ENCODE peak calls at places on chromosomes 12 and 14, in seven cellular contexts. O is CD8-positive, alpha-beta T cell; G is sigmoid colon; M is astrocyte of the spinal cord; S is left ventricle myocardium inferior; P is astrocyte; Q is astrocyte of the cerebellum. Y is an unnamed sample.

GRCh38 chr14:94681300-94682060 is 69.3 kb downstream of the SERPINA3 start:
- DNase-seq in Q (no peak), O (no peak), G (peak), P (peak), M (peak), S (no peak), Y (peak)

GRCh38 chr12:12379831-12380730 is 23.2 kb downstream of the BORCS5 start:
- DNase-seq in M (no peak), Q (no peak), G (no peak), O (no peak), P (no peak), S (no peak), Y (peak)

GRCh38 chr12:96710127-96710745 is 196.8 kb upstream of the NEDD1 start:
- DNase-seq in Q (no peak), O (no peak), G (no peak), P (no peak), M (no peak), S (no peak), Y (no peak)

GRCh38 chr14:59207506-59207933 is 19.1 kb downstream of the DAAM1 start:
- DNase-seq in O (no peak), G (no peak), M (no peak), Q (no peak), P (no peak), S (no peak), Y (peak)

GRCh38 chr14:58072288-58073071 is 79.5 kb downstream of the ARMH4 start:
- DNase-seq in G (no peak), P (peak), O (peak), M (peak), Q (peak), S (no peak), Y (peak)

GRCh38 chr12:27151479-27151878 is 69.1 kb upstream of the C12orf71 start:
- DNase-seq in G (no peak), M (no peak), S (no peak), Q (no peak), O (no peak), P (no peak), Y (no peak)

GRCh38 chr12:125143491-125143890 is 78.3 kb downstream of the AACS start:
- DNase-seq in P (peak), M (peak), G (no peak), S (peak), Q (no peak), O (no peak), Y (no peak)

GRCh38 chr14:81727243-81727642 is 193.6 kb upstream of the SEL1L start:
- DNase-seq in S (no peak), M (peak), O (no peak), P (peak), Q (peak), G (no peak), Y (no peak)

GRCh38 chr12:92445253-92446081 is 257.3 kb upstream of the PLEKHG7 start:
- DNase-seq in P (no peak), G (no peak), M (peak), Q (no peak), S (no peak), O (no peak), Y (peak)

GRCh38 chr12:115049617-115050016 is 365.6 kb upstream of the TBX3 start:
- DNase-seq in G (no peak), P (no peak), O (no peak), Q (no peak), S (no peak), M (peak), Y (no peak)

GRCh38 chr14:28102814-28103213 is 663.8 kb upstream of the FOXG1 start:
- DNase-seq in S (no peak), Q (no peak), P (peak), O (no peak), M (peak), G (no peak), Y (no peak)

GRCh38 chr12:71640316-71640715 is 23.3 kb downstream of the ZFC3H1 start:
- DNase-seq in M (no peak), S (no peak), O (no peak), G (no peak), P (no peak), Q (no peak), Y (no peak)

GRCh38 chr14:53542692-53543091 is 389.6 kb upstream of the DDHD1 start:
- DNase-seq in O (no peak), S (no peak), G (no peak), P (peak), Q (peak), M (peak), Y (no peak)

GRCh38 chr14:75752907-75753594 is 92.0 kb downstream of the TTLL5 start:
- DNase-seq in Q (no peak), S (no peak), M (peak), P (peak), G (no peak), O (no peak), Y (no peak)

GRCh38 chr12:69987453-69988102 is 162.6 kb downstream of the MYRFL start:
- DNase-seq in G (no peak), Q (peak), O (no peak), M (peak), S (no peak), P (peak), Y (no peak)

GRCh38 chr14:93951798-93952540 is 24.4 kb downstream of the ASB2 start:
- DNase-seq in O (no peak), Q (no peak), P (peak), G (no peak), M (peak), S (no peak), Y (no peak)

GRCh38 chr12:51925400-51926063 is 18.2 kb downstream of the ACVRL1 start:
- DNase-seq in Q (no peak), M (no peak), S (no peak), P (no peak), G (no peak), O (no peak), Y (no peak)

GRCh38 chr14:65238456-65238855 is 136.1 kb upstream of the MAX start:
- DNase-seq in M (peak), O (no peak), Q (peak), G (no peak), P (peak), S (no peak), Y (no peak)

GRCh38 chr12:108468149-108468968 is 46.7 kb upstream of the FICD start:
- DNase-seq in Q (peak), P (peak), M (peak), O (no peak), S (no peak), G (no peak), Y (peak)

GRCh38 chr12:14072952-14073351 is 91.5 kb upstream of the GRIN2B start:
- DNase-seq in O (no peak), M (no peak), S (no peak), G (no peak), Q (no peak), P (no peak), Y (no peak)

GRCh38 chr14:55077155-55077554 is 25.7 kb downstream of the MAPK1IP1L start:
- DNase-seq in M (no peak), Q (no peak), S (no peak), P (no peak), G (no peak), O (no peak), Y (peak)

GRCh38 chr12:46963977-46964376 is 115.4 kb upstream of the PCED1B start:
- DNase-seq in O (no peak), Q (no peak), P (peak), M (peak), S (no peak), G (no peak), Y (no peak)

GRCh38 chr12:6852651-6853354 is 853 bp downstream of the USP5 start:
- DNase-seq in S (no peak), Q (no peak), M (peak), G (peak), O (peak), P (peak), Y (peak)

GRCh38 chr12:67651380-67651695 is 2.8 kb downstream of the DYRK2 start:
- DNase-seq in O (no peak), M (peak), G (no peak), P (no peak), S (no peak), Q (peak), Y (peak)

GRCh38 chr14:35121026-35121886 is 534 bp downstream of the PPP2R3C start:
- DNase-seq in G (no peak), Q (no peak), O (no peak), M (no peak), P (no peak), S (peak), Y (peak)

GRCh38 chr12:42625611-42626010 is 36.1 kb upstream of the PRICKLE1 start:
- DNase-seq in S (no peak), O (no peak), Q (no peak), M (no peak), P (no peak), G (no peak), Y (no peak)

GRCh38 chr14:74019743-74020142 is 594 bp downstream of the BBOF1 start:
- DNase-seq in Q (peak), G (no peak), M (peak), P (peak), S (no peak), O (no peak), Y (no peak)

GRCh38 chr14:88551094-88551870 is 3.5 kb downstream of the PTPN21 start:
- DNase-seq in P (peak), Q (peak), O (peak), M (peak), S (peak), G (peak), Y (no peak)

GRCh38 chr12:26768611-26769603 is 64.1 kb downstream of the ITPR2 start:
- DNase-seq in M (peak), Q (no peak), P (no peak), O (no peak), S (no peak), G (no peak), Y (peak)

GRCh38 chr12:108401964-108402363 is 62.9 kb upstream of the CMKLR1 start:
- DNase-seq in P (no peak), Q (no peak), G (no peak), M (no peak), O (no peak), S (no peak), Y (no peak)

GRCh38 chr12:58801986-58802385 is 118.3 kb downstream of the LRIG3 start:
- DNase-seq in S (no peak), Q (no peak), M (no peak), P (peak), O (no peak), G (no peak), Y (no peak)

GRCh38 chr14:72528059-72528950 is 365.6 kb downstream of the DPF3 start:
- DNase-seq in G (no peak), O (no peak), M (peak), Q (no peak), P (peak), S (no peak), Y (no peak)

GRCh38 chr14:82724296-82724695 is 1190.6 kb upstream of the SEL1L start:
- DNase-seq in M (no peak), P (no peak), G (no peak), S (no peak), O (no peak), Q (no peak), Y (no peak)

GRCh38 chr14:70724944-70725343 is 83.2 kb downstream of the TTC9 start:
- DNase-seq in S (no peak), P (no peak), Q (no peak), M (no peak), O (no peak), G (no peak), Y (no peak)

DNA sequence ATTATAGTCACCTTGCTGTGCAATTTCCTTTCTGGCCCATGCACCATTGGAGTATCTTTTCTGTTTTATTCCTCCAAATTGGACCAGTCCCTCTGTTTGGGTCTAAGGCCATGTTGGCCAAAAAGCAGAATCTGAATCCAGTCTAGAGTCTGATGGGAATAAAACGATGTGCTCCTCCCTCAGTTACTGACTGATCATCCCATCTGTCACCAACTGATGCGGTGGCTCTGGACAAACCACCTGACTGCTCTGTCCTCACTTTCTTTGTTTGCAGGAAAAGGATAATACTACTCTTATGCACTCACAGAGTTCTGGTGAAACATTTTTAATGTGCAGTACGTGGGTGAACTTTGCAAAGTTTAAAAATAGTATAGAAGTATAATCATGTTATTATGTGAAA is 120.2 kb upstream of the HIF1A start:
- DNase-seq in S (no peak), P (no peak), Q (no peak), M (no peak), O (no peak), G (no peak), Y (no peak)
- H3K4me3 ChIP-seq in S (no peak), P (no peak), Q (no peak), M (no peak), O (no peak), G (no peak), Y (no peak)

DNA sequence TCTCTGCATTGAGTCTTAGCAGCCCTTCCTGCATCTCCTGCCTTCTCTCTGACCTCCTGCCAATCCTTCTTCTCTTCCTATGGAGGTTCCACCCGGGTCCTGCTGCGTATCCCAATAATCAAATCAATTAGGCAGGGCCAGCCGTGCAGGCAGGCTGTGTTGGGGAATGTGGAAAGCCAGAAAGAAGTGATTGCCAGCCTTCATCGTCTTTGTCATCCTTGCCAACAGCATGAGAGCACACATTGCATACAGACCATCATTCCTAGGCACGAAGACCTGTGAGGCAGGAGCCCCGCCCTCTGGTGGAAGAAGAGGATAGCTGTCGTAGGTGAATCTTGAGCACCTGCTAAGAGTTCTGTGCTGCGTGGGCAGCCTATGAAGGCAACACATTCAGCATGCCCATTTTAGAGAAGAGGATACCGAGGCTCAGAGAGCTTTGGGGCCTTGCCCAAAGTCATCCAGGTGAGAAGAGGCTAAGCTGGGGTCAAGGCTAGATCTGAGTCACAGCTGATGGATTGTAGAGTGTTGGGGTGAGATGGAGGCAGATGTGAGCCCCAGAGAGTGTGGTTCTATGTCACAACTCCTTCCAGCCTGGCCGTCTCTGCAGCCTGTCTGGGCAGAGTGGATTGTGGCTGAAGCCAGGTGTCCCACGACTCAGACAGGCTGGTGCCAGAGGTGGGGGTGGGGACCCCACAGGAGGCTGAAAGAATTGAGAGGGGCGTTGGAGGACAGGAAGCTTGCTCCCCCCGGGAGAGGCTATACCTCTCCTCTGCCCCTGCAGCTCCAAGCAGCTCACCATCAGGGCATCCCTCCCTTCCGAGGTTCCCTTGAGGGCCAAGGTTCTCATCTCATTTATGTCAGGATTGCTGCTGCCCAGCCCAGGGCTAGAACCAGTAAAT is 12.7 kb downstream of the C14orf132 start:
- DNase-seq in Q (no peak), M (no peak), O (no peak), P (no peak), G (no peak), S (no peak), Y (peak)
- TF ChIP-seq CTCF in Q (peak), M (peak), O (no peak), P (peak), G (no peak), S (no peak), Y (peak)

GRCh38 chr12:102911320-102911719 is 5.7 kb downstream of the PAH start:
- DNase-seq in O (no peak), Q (no peak), G (no peak), P (no peak), M (no peak), S (no peak), Y (no peak)

GRCh38 chr12:102910792-102911191 is 6.3 kb downstream of the PAH start:
- DNase-seq in M (no peak), O (no peak), S (no peak), G (no peak), P (no peak), Q (no peak), Y (no peak)

GRCh38 chr12:102912258-102912657 is 4.8 kb downstream of the PAH start:
- DNase-seq in S (no peak), M (no peak), G (no peak), O (no peak), Q (no peak), P (no peak), Y (no peak)

GRCh38 chr12:102916252-102917025 is 605 bp downstream of the PAH start:
- DNase-seq in P (no peak), S (no peak), O (no peak), Q (no peak), M (no peak), G (no peak), Y (no peak)

GRCh38 chr12:102913453-102914226 is 3.4 kb downstream of the PAH start:
- DNase-seq in O (no peak), M (no peak), G (no peak), P (no peak), S (no peak), Q (no peak), Y (no peak)
- H3K4me3 ChIP-seq in O (no peak), M (no peak), G (no peak), P (no peak), S (no peak), Q (no peak), Y (no peak)

DNA sequence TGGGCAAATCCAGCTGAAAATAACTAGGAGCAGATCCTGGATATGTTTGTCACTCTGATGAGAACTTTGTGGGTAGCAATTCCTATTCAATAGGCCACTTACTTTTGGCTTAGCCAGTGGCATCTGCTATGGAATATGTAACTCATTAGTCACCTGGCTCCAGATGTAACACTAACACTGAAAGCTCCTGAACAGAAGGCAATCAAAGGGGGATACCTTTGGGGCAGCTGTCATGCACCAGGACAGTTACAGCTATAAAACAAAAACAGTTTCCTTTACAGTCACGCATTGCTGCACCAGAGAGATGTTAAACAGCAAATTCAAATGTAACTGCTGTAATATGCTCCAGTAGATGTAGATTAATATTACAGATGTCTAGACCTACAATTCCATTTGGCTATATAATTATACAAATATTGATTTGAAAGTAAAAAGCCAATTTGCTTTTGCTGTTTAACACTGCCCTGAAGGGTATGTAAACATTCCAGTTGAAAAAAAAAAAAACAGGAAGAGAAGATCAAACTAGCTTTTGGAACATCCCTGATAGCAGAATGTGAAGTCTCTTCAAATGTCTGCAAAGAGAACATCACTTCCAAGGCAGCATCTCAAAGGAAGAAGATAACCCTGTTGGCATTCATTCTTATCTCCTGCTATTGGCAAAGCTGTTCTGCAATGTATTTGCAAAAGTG is 18.4 kb downstream of the RACGAP1 start:
- DNase-seq in M (no peak), G (no peak), Q (peak), O (no peak), S (no peak), P (peak), Y (no peak)
- TF ChIP-seq CTCF in M (no peak), G (no peak), Q (no peak), O (no peak), S (no peak), P (no peak), Y (no peak)

DNA sequence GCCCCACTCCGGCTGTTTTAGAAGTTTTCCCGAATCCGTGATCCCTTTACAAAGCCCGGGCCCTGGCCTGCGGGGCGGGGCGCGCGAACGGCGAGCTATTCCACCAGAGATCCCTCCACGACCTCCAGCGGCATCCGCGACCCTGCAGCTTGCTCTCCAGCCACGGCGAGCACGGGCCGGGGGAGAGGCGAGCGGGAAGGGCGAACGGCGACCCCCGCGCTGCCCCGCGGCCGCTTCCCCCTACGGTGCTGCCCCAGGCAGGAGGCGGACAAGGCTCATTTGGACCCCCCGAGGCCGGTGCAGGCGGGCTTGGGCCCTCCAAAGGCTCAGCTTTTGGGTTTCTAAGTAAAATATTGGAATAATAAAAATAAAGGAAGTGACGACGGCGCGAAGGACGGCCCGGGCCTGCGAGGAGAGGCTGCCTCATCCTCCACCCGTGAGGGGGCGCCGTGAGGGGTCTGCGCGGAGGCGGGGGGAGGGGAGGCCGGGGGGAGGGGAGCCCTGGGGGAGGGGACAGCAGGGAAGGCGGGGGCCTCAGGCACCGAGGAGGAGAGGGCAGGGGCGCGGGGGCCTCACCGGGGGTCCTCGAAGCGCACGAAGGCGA is 600 bp downstream of the SRSF9 start:
- DNase-seq in O (peak), P (no peak), M (peak), S (peak), Q (no peak), G (peak), Y (no peak)
- H3K4me3 ChIP-seq in O (peak), P (peak), M (peak), S (peak), Q (peak), G (peak), Y (peak)

Y was measured in GM12865.